ENCODE peak calls at places on chromosomes 11 and 22, in five cellular contexts. L is stomach, I is H1, S is breast epithelium, Z is sigmoid colon. U is an unnamed sample.

GRCh38 chr11:8018742-8019631 is 31.9 kb downstream of the EIF3F start:
- DNase-seq in L (peak), I (no peak), S (peak), Z (peak), U (peak)

GRCh38 chr22:47811971-47812370 is 1049.5 kb downstream of the TBC1D22A start:
- DNase-seq in L (no peak), I (no peak), S (no peak), Z (no peak), U (no peak)

GRCh38 chr11:128553662-128554392 is 33.5 kb downstream of the ETS1 start:
- DNase-seq in L (no peak), I (no peak), S (no peak), Z (no peak), U (no peak)

GRCh38 chr11:17921620-17922473 is 91.0 kb downstream of the SERGEF start:
- DNase-seq in L (no peak), I (no peak), S (no peak), Z (no peak), U (no peak)

GRCh38 chr22:18968011-18968749 is 32.1 kb upstream of the PRODH start:
- DNase-seq in L (no peak), I (no peak), S (no peak), Z (no peak), U (no peak)

GRCh38 chr11:111975076-111975806 is 38.1 kb downstream of the DIXDC1 start:
- DNase-seq in L (no peak), I (no peak), S (no peak), Z (no peak), U (no peak)

GRCh38 chr11:28176231-28176853 is 68.2 kb downstream of the METTL15 start:
- DNase-seq in L (no peak), I (no peak), S (no peak), Z (no peak), U (no peak)

GRCh38 chr11:78268516-78269410 is 80.0 kb downstream of the USP35 start:
- DNase-seq in L (no peak), I (no peak), S (no peak), Z (peak), U (no peak)

GRCh38 chr22:44151661-44152060 is 29.1 kb upstream of the PARVG start:
- DNase-seq in L (no peak), I (no peak), S (no peak), Z (no peak), U (no peak)

GRCh38 chr11:94493146-94493442 is 550 bp downstream of the MRE11 start:
- DNase-seq in L (no peak), I (no peak), S (no peak), Z (no peak), U (no peak)

GRCh38 chr22:37894939-37895670 is 11.0 kb upstream of the MICALL1 start:
- DNase-seq in L (peak), I (no peak), S (peak), Z (no peak), U (no peak)

GRCh38 chr22:37897805-37898204 is 8.3 kb upstream of the MICALL1 start:
- DNase-seq in L (no peak), I (no peak), S (no peak), Z (no peak), U (no peak)

GRCh38 chr22:37896939-37897338 is 9.2 kb upstream of the MICALL1 start:
- DNase-seq in L (no peak), I (no peak), S (no peak), Z (no peak), U (no peak)

GRCh38 chr22:37898441-37899181 is 7.5 kb upstream of the MICALL1 start:
- DNase-seq in L (peak), I (no peak), S (peak), Z (peak), U (no peak)

GRCh38 chr22:37896181-37896592 is 9.9 kb upstream of the MICALL1 start:
- DNase-seq in L (peak), I (no peak), S (peak), Z (no peak), U (no peak)
- TF ChIP-seq POLR2AphosphoS5 in L (peak), I (no peak), S (no peak), Z (no peak), U (no peak)

DNA sequence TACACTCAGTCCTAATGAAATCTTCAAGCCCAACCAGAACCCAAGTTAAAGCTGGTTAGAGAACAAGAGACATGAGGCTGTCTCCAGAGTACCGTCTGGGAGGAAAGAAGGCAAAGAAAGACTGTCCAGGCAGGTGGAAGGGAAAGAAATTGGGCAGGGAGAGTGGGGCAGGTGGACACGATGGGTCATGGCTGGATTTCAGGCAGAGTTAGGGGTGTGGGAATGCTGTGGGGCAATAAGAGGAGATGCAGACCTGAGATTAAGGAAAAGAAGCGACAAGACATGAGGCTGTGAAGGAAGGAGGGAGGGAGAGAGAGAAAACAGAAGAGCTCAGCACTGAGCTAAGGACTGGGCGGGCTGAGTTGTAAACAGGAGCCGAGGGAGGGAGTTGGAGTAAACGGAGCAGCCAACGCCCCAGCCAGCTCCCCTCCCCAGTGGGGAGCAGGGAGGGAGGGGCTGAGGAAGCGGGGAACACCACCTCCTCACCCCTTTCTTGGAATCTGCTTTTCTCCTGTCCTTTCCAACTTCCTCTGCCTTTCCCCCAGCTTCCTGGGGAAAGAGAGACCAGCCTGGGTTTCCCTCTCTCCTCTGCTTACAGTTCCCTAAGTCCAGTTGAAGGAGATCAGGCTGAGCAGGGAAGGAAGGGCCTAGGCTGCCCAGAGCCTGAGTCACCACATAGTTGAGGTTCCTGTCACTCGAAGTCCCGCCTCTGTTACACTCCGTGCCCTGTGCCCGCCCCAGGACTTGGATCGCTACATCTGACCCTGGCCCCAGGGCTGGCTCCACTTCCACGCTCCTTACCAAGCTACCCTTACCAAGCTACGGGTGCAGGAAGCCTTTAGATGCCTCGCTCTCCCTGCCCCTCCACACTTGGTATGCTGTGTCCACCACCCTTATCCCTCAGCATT is 6.6 kb upstream of the AHNAK start:
- DNase-seq in L (peak), I (peak), S (peak), Z (peak), U (no peak)
- TF ChIP-seq POLR2AphosphoS5 in L (peak), I (no peak), S (peak), Z (peak), U (no peak)

DNA sequence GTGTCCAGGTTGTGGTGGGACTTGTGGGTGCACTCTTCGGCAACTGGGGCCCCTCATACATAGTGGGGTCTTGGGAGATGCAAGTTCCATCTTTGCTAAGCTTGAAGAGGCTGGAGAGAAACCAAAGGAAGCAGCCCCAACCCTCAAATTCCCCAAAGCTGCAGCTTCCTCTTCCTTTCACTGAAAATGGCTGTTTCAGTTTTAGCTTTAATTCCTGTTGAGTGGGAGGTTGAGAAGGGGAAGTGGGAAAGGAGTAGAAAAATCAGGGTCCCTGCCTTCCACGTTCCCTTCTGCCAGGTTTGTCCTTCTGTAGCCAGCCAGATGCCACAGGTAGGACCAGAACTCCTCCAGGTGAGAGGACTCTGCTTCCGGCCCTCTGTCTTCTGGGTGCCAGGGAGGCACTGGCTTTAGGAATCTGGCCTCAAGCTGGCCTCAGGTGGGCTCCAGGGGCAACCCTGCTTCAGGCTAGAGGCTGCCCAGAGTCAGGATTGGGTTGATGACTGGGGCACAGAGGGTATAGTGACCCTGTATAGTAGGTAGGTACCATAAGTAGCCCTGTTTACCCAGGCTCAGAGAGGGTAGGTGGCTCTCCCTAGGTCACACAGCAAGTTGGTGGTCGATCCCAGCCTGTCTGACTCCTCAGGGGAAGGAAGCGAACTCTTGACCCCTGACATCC is 16.2 kb downstream of the P2RY6 start:
- DNase-seq in L (no peak), I (no peak), S (no peak), Z (no peak), U (no peak)
- TF ChIP-seq POLR2AphosphoS5 in L (no peak), I (no peak), S (no peak), Z (no peak), U (no peak)

GRCh38 chr11:83437939-83438338 is 151.8 kb upstream of the CCDC90B start:
- DNase-seq in L (no peak), I (no peak), S (no peak), Z (no peak), U (no peak)

GRCh38 chr11:83438438-83438837 is 152.3 kb upstream of the CCDC90B start:
- DNase-seq in L (no peak), I (no peak), S (no peak), Z (no peak), U (no peak)

GRCh38 chr11:83436855-83437254 is 150.7 kb upstream of the CCDC90B start:
- DNase-seq in L (no peak), I (no peak), S (no peak), Z (no peak), U (no peak)

GRCh38 chr11:83441171-83441570 is 155.0 kb upstream of the CCDC90B start:
- DNase-seq in L (no peak), I (no peak), S (no peak), Z (no peak), U (no peak)

DNA sequence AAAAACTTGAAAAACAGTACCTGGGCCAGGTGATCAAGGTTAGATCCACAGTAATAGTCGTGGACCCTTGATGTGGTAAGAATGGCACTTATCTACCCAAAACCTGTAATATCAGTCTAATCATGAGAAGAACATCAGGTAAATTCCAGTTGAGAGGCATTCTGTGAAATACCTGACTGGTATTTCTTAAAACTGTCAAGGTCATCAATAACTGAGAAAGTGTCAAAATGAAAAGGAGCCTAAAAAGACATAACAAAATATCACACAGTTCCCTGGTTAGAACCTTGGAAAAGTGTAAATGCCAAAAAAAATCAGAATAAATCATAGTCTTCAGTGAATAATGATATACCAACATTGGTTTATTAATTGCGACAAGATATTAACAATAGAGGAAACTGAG is 155.4 kb upstream of the CCDC90B start:
- DNase-seq in L (no peak), I (no peak), S (no peak), Z (no peak), U (no peak)
- TF ChIP-seq POLR2AphosphoS5 in L (no peak), I (no peak), S (no peak), Z (no peak), U (no peak)

U was measured in GM12892.